ENCODE peak calls at places on chromosomes 1 and 21, in nine cellular contexts. One of them, this sample, is unnamed.

GRCh38 chr1:48061162-48062136 is 64.3 kb upstream of the TRABD2B start:
- DNase-seq in retinal pigment epithelial cell: no peak
- DNase-seq in esophagus squamous epithelium: no peak
- DNase-seq in IMR-90: peak
- DNase-seq in effector memory CD4-positive, alpha-beta T cell: no peak
- DNase-seq in PC-9: peak
- DNase-seq in mucosa of descending colon: peak
- DNase-seq in tibial artery: no peak
- DNase-seq in fibroblast of villous mesenchyme: peak
- DNase-seq in this sample: no peak

GRCh38 chr1:44313265-44313918 is 41.7 kb downstream of the ERI3 start:
- DNase-seq in retinal pigment epithelial cell: no peak
- DNase-seq in IMR-90: no peak
- DNase-seq in tibial artery: no peak
- DNase-seq in PC-9: no peak
- DNase-seq in effector memory CD4-positive, alpha-beta T cell: no peak
- DNase-seq in fibroblast of villous mesenchyme: no peak
- DNase-seq in esophagus squamous epithelium: no peak
- DNase-seq in mucosa of descending colon: no peak
- DNase-seq in this sample: no peak

GRCh38 chr1:179742717-179743678 is at the start of gene FAM163A:
- DNase-seq in esophagus squamous epithelium: no peak
- DNase-seq in PC-9: no peak
- DNase-seq in mucosa of descending colon: no peak
- DNase-seq in tibial artery: no peak
- DNase-seq in IMR-90: no peak
- DNase-seq in retinal pigment epithelial cell: no peak
- DNase-seq in effector memory CD4-positive, alpha-beta T cell: no peak
- DNase-seq in fibroblast of villous mesenchyme: no peak
- DNase-seq in this sample: no peak

GRCh38 chr1:178942285-178943218 is 71.7 kb upstream of the ANGPTL1 start:
- DNase-seq in esophagus squamous epithelium: no peak
- DNase-seq in retinal pigment epithelial cell: peak
- DNase-seq in PC-9: no peak
- DNase-seq in fibroblast of villous mesenchyme: peak
- DNase-seq in IMR-90: peak
- DNase-seq in mucosa of descending colon: no peak
- DNase-seq in effector memory CD4-positive, alpha-beta T cell: no peak
- DNase-seq in tibial artery: peak
- DNase-seq in this sample: no peak

GRCh38 chr1:226511296-226511695 is 37.3 kb upstream of the STUM start:
- DNase-seq in mucosa of descending colon: no peak
- DNase-seq in PC-9: no peak
- DNase-seq in esophagus squamous epithelium: no peak
- DNase-seq in fibroblast of villous mesenchyme: no peak
- DNase-seq in tibial artery: no peak
- DNase-seq in IMR-90: no peak
- DNase-seq in effector memory CD4-positive, alpha-beta T cell: no peak
- DNase-seq in retinal pigment epithelial cell: no peak
- DNase-seq in this sample: no peak

GRCh38 chr21:25582164-25582563 is 25.1 kb downstream of the MRPL39 start:
- DNase-seq in tibial artery: no peak
- DNase-seq in fibroblast of villous mesenchyme: no peak
- DNase-seq in retinal pigment epithelial cell: no peak
- DNase-seq in effector memory CD4-positive, alpha-beta T cell: no peak
- DNase-seq in PC-9: no peak
- DNase-seq in IMR-90: no peak
- DNase-seq in esophagus squamous epithelium: no peak
- DNase-seq in mucosa of descending colon: no peak
- DNase-seq in this sample: no peak

GRCh38 chr1:39885516-39885915 is 2.2 kb upstream of the TRIT1 start:
- DNase-seq in effector memory CD4-positive, alpha-beta T cell: no peak
- DNase-seq in PC-9: no peak
- DNase-seq in IMR-90: no peak
- DNase-seq in mucosa of descending colon: no peak
- DNase-seq in tibial artery: no peak
- DNase-seq in esophagus squamous epithelium: no peak
- DNase-seq in retinal pigment epithelial cell: no peak
- DNase-seq in fibroblast of villous mesenchyme: no peak
- DNase-seq in this sample: no peak

GRCh38 chr1:228416217-228416971 is at the start of gene TRIM17:
- DNase-seq in fibroblast of villous mesenchyme: peak
- DNase-seq in effector memory CD4-positive, alpha-beta T cell: no peak
- DNase-seq in IMR-90: no peak
- DNase-seq in PC-9: peak
- DNase-seq in tibial artery: no peak
- DNase-seq in mucosa of descending colon: no peak
- DNase-seq in esophagus squamous epithelium: no peak
- DNase-seq in retinal pigment epithelial cell: no peak
- DNase-seq in this sample: no peak

GRCh38 chr1:75999034-75999433 is 66.8 kb upstream of the ASB17 start:
- DNase-seq in PC-9: no peak
- DNase-seq in effector memory CD4-positive, alpha-beta T cell: no peak
- DNase-seq in tibial artery: no peak
- DNase-seq in mucosa of descending colon: no peak
- DNase-seq in IMR-90: no peak
- DNase-seq in fibroblast of villous mesenchyme: no peak
- DNase-seq in retinal pigment epithelial cell: no peak
- DNase-seq in esophagus squamous epithelium: no peak
- DNase-seq in this sample: no peak

GRCh38 chr1:81690881-81691453 is 109.8 kb upstream of the ADGRL2 start:
- DNase-seq in tibial artery: no peak
- DNase-seq in fibroblast of villous mesenchyme: peak
- DNase-seq in mucosa of descending colon: no peak
- DNase-seq in effector memory CD4-positive, alpha-beta T cell: no peak
- DNase-seq in PC-9: no peak
- DNase-seq in IMR-90: no peak
- DNase-seq in esophagus squamous epithelium: no peak
- DNase-seq in retinal pigment epithelial cell: no peak
- DNase-seq in this sample: no peak

GRCh38 chr1:155207578-155208405 is at the start of gene THBS3:
- DNase-seq in esophagus squamous epithelium: no peak
- DNase-seq in effector memory CD4-positive, alpha-beta T cell: no peak
- DNase-seq in retinal pigment epithelial cell: no peak
- DNase-seq in IMR-90: peak
- DNase-seq in mucosa of descending colon: peak
- DNase-seq in tibial artery: peak
- DNase-seq in fibroblast of villous mesenchyme: no peak
- DNase-seq in PC-9: peak
- DNase-seq in this sample: no peak

GRCh38 chr1:91383461-91383860 is 21.2 kb downstream of the HFM1 start:
- DNase-seq in fibroblast of villous mesenchyme: no peak
- DNase-seq in effector memory CD4-positive, alpha-beta T cell: no peak
- DNase-seq in mucosa of descending colon: no peak
- DNase-seq in tibial artery: no peak
- DNase-seq in esophagus squamous epithelium: no peak
- DNase-seq in IMR-90: peak
- DNase-seq in PC-9: no peak
- DNase-seq in retinal pigment epithelial cell: no peak
- DNase-seq in this sample: no peak

GRCh38 chr1:91381844-91382243 is 22.8 kb downstream of the HFM1 start:
- DNase-seq in IMR-90: peak
- DNase-seq in retinal pigment epithelial cell: no peak
- DNase-seq in effector memory CD4-positive, alpha-beta T cell: no peak
- DNase-seq in tibial artery: no peak
- DNase-seq in fibroblast of villous mesenchyme: no peak
- DNase-seq in esophagus squamous epithelium: no peak
- DNase-seq in mucosa of descending colon: no peak
- DNase-seq in PC-9: no peak
- DNase-seq in this sample: no peak
- H3K4me3 ChIP-seq in IMR-90: no peak
- H3K4me3 ChIP-seq in retinal pigment epithelial cell: no peak
- H3K4me3 ChIP-seq in effector memory CD4-positive, alpha-beta T cell: no peak
- H3K4me3 ChIP-seq in tibial artery: no peak
- H3K4me3 ChIP-seq in fibroblast of villous mesenchyme: no peak
- H3K4me3 ChIP-seq in esophagus squamous epithelium: no peak
- H3K4me3 ChIP-seq in mucosa of descending colon: no peak
- H3K4me3 ChIP-seq in PC-9: no peak
- H3K4me3 ChIP-seq in this sample: no peak

DNA sequence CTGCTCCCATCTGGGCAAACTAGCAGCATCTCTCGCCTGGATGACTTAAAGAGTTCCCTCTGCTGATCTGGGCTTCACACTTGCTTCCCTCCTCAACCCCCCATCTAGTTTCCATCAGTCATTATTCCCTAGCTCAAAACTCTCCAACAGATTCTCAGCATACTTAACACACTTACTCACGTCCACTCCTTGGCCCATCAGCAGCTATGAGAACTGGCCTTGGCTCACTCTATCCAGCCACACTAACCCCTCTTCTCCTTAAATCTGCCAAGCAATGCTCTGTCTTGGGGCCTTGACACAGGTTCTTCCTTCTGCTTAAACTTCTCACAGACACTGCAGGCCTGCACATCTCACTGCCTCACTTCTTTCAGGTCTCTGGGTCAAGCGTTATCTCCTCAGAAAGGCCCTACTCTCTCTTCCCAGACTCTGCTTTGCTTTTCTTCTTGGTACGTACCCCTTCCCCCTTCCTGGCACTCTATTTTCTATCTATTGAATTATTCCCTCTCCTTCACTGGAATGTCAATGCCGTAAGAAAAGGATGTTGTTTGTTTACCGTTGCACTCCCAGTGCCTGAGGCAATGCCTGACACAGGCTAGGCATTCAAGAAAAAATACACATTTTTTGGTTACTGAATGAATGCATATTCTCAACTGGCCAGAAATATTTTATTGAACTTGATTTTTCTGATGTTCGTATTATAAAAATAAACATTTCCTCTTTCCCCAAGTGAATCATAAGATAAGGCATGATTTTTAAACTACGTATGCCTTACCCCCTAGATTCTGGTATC is 41.4 kb downstream of the GNG12 start:
- DNase-seq in mucosa of descending colon: no peak
- DNase-seq in tibial artery: no peak
- DNase-seq in PC-9: peak
- DNase-seq in IMR-90: peak
- DNase-seq in retinal pigment epithelial cell: peak
- DNase-seq in esophagus squamous epithelium: no peak
- DNase-seq in effector memory CD4-positive, alpha-beta T cell: no peak
- DNase-seq in fibroblast of villous mesenchyme: peak
- DNase-seq in this sample: peak
- H3K4me3 ChIP-seq in mucosa of descending colon: no peak
- H3K4me3 ChIP-seq in tibial artery: no peak
- H3K4me3 ChIP-seq in PC-9: no peak
- H3K4me3 ChIP-seq in IMR-90: no peak
- H3K4me3 ChIP-seq in retinal pigment epithelial cell: no peak
- H3K4me3 ChIP-seq in esophagus squamous epithelium: no peak
- H3K4me3 ChIP-seq in effector memory CD4-positive, alpha-beta T cell: no peak
- H3K4me3 ChIP-seq in fibroblast of villous mesenchyme: peak
- H3K4me3 ChIP-seq in this sample: no peak

DNA sequence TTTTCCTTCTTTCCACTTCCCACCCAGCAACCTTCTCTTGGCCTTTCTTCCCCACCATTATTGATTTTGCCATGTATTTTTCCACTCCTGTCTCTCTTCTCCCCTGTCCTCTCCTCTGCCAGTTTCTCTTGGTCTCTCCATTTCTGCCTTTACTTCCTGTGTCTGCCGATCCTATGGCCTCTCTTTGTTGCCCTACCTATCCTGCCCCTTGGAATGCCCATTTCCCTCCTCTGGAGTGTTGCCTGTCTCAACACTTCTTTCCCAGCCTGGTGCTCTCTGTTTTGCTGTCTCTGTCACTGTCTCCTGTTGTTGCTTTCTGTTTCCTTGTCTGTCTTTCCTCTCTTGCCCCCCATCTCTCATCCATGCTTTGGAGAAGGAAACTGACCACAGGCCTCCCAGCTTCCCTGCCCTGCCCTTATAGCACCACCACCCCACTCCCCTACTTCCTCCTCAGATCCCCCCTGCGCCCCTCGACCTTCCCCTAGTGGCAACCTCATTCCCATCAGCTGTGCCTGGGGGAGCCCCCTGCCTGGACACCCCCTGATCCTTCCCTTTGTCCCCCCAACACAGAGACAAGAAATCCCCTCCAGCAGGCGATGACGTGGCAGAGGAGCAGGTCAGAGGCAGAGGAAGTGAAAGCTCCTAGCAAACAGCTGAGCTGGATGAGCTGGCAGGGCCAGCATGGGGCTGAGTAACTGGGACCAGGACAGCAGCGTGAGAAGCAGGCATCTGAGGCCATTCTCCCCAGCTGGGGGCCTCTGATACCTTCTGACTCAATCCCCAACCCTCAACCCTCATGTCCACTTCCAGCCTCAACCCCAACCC is 6.6 kb upstream of the ETV3L start:
- DNase-seq in PC-9: peak
- DNase-seq in fibroblast of villous mesenchyme: peak
- DNase-seq in retinal pigment epithelial cell: peak
- DNase-seq in IMR-90: peak
- DNase-seq in effector memory CD4-positive, alpha-beta T cell: no peak
- DNase-seq in mucosa of descending colon: peak
- DNase-seq in esophagus squamous epithelium: no peak
- DNase-seq in tibial artery: peak
- DNase-seq in this sample: peak
- H3K4me3 ChIP-seq in PC-9: no peak
- H3K4me3 ChIP-seq in fibroblast of villous mesenchyme: no peak
- H3K4me3 ChIP-seq in retinal pigment epithelial cell: no peak
- H3K4me3 ChIP-seq in IMR-90: no peak
- H3K4me3 ChIP-seq in effector memory CD4-positive, alpha-beta T cell: no peak
- H3K4me3 ChIP-seq in mucosa of descending colon: no peak
- H3K4me3 ChIP-seq in esophagus squamous epithelium: no peak
- H3K4me3 ChIP-seq in tibial artery: no peak
- H3K4me3 ChIP-seq in this sample: no peak

GRCh38 chr21:15062566-15062965 is 2.2 kb downstream of the NRIP1 start:
- DNase-seq in PC-9: no peak
- DNase-seq in fibroblast of villous mesenchyme: peak
- DNase-seq in esophagus squamous epithelium: no peak
- DNase-seq in effector memory CD4-positive, alpha-beta T cell: no peak
- DNase-seq in mucosa of descending colon: no peak
- DNase-seq in IMR-90: no peak
- DNase-seq in tibial artery: no peak
- DNase-seq in retinal pigment epithelial cell: no peak
- DNase-seq in this sample: no peak
- H3K4me3 ChIP-seq in PC-9: peak
- H3K4me3 ChIP-seq in fibroblast of villous mesenchyme: peak
- H3K4me3 ChIP-seq in esophagus squamous epithelium: peak
- H3K4me3 ChIP-seq in effector memory CD4-positive, alpha-beta T cell: no peak
- H3K4me3 ChIP-seq in mucosa of descending colon: no peak
- H3K4me3 ChIP-seq in IMR-90: peak
- H3K4me3 ChIP-seq in tibial artery: peak
- H3K4me3 ChIP-seq in retinal pigment epithelial cell: peak
- H3K4me3 ChIP-seq in this sample: peak

GRCh38 chr1:97433094-97433493 is 487.7 kb downstream of the DPYD start:
- DNase-seq in fibroblast of villous mesenchyme: no peak
- DNase-seq in retinal pigment epithelial cell: no peak
- DNase-seq in IMR-90: no peak
- DNase-seq in PC-9: no peak
- DNase-seq in esophagus squamous epithelium: no peak
- DNase-seq in tibial artery: no peak
- DNase-seq in mucosa of descending colon: no peak
- DNase-seq in effector memory CD4-positive, alpha-beta T cell: no peak
- DNase-seq in this sample: no peak
- H3K4me3 ChIP-seq in fibroblast of villous mesenchyme: no peak
- H3K4me3 ChIP-seq in retinal pigment epithelial cell: no peak
- H3K4me3 ChIP-seq in IMR-90: no peak
- H3K4me3 ChIP-seq in PC-9: no peak
- H3K4me3 ChIP-seq in esophagus squamous epithelium: no peak
- H3K4me3 ChIP-seq in tibial artery: no peak
- H3K4me3 ChIP-seq in mucosa of descending colon: no peak
- H3K4me3 ChIP-seq in effector memory CD4-positive, alpha-beta T cell: no peak
- H3K4me3 ChIP-seq in this sample: no peak

DNA sequence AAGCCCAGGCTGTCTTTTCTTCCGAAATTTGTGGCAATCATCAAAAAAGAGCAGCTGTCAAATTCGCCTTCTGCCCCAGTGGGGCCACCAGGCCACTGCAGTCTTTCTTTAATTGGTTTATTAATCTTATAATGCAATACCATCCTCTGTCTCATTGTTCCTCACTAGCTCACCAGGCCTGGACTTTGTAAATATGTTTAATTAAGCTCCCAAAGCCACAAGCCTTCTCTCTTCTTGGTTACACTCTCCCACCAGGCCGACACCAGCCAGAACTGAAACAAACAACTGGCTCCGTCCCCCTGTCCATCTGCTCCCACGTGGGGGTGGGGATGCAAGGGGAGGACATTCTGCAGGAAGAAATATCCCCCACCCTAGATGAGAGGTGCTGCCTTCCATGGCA is 22.0 kb upstream of the CAMK1G start:
- DNase-seq in retinal pigment epithelial cell: no peak
- DNase-seq in PC-9: no peak
- DNase-seq in fibroblast of villous mesenchyme: no peak
- DNase-seq in mucosa of descending colon: no peak
- DNase-seq in effector memory CD4-positive, alpha-beta T cell: no peak
- DNase-seq in IMR-90: no peak
- DNase-seq in tibial artery: no peak
- DNase-seq in esophagus squamous epithelium: no peak
- DNase-seq in this sample: no peak
- H3K4me3 ChIP-seq in retinal pigment epithelial cell: no peak
- H3K4me3 ChIP-seq in PC-9: no peak
- H3K4me3 ChIP-seq in fibroblast of villous mesenchyme: no peak
- H3K4me3 ChIP-seq in mucosa of descending colon: no peak
- H3K4me3 ChIP-seq in effector memory CD4-positive, alpha-beta T cell: no peak
- H3K4me3 ChIP-seq in IMR-90: no peak
- H3K4me3 ChIP-seq in tibial artery: no peak
- H3K4me3 ChIP-seq in esophagus squamous epithelium: no peak
- H3K4me3 ChIP-seq in this sample: no peak

This sample was measured in kidney epithelial cell.